ENCODE peak calls at places on chromosome 18, in eight cellular contexts. Y is mucosa of descending colon; S is left kidney; A is fibroblast of the conjunctiva; V is stimulated activated CD8-positive, alpha-beta memory T cell treated with anti-CD3 and anti-CD28 coated beads, Interleukin-12 subunit alpha, Interleukin-12 subunit beta, amount 100 ng/mL, for 1 hour; F is glutamatergic neuron; K is RKO; O is sciatic nerve. D is an unnamed sample.

GRCh38 chr18:42752921-42753320 is 362.6 kb downstream of the RIT2 start:
- DNase-seq in F (peak; percentile 53), V (no peak), K (no peak), Y (no peak), O (no peak), S (no peak), A (no peak), D (no peak)

GRCh38 chr18:23204589-23205235 is 69.4 kb downstream of the CABLES1 start:
- DNase-seq in V (no peak), Y (no peak), K (no peak), O (no peak), A (no peak), F (no peak), S (no peak), D (no peak)

GRCh38 chr18:56003009-56003408 is 415.0 kb upstream of the TCF4 start:
- DNase-seq in V (no peak), O (no peak), Y (no peak), F (no peak), K (no peak), S (no peak), A (no peak), D (no peak)

GRCh38 chr18:68694316-68694715 is 20.6 kb downstream of the TMX3 start:
- DNase-seq in V (no peak), S (no peak), K (no peak), Y (no peak), O (no peak), A (no peak), F (no peak), D (no peak)

GRCh38 chr18:45997689-45998088 is 30.6 kb upstream of the EPG5 start:
- DNase-seq in V (no peak), Y (no peak), S (peak; percentile 22), O (no peak), F (no peak), K (no peak), A (no peak), D (no peak)

GRCh38 chr18:48230459-48231113 is 178.6 kb downstream of the ZBTB7C start:
- DNase-seq in F (peak; percentile 86), K (peak; percentile 60), Y (peak; percentile 68), S (peak; percentile 81), O (no peak), V (no peak), A (peak; percentile 17), D (no peak)

GRCh38 chr18:32629292-32629691 is 143.5 kb downstream of the KLHL14 start:
- DNase-seq in V (no peak), K (no peak), Y (no peak), F (no peak), O (no peak), S (no peak), A (no peak), D (no peak)

GRCh38 chr18:11872479-11873136 is 21.4 kb downstream of the CHMP1B start:
- DNase-seq in V (no peak), S (peak; percentile 34), F (no peak), A (no peak), O (no peak), Y (no peak), K (peak; percentile 43), D (no peak)

GRCh38 chr18:43236921-43237320 is 40.4 kb downstream of the SYT4 start:
- DNase-seq in V (no peak), A (no peak), Y (no peak), S (no peak), O (no peak), K (no peak), F (no peak), D (no peak)

GRCh38 chr18:11747731-11748130 is 58.7 kb downstream of the GNAL start:
- DNase-seq in F (no peak), V (no peak), O (no peak), S (peak; percentile 57), Y (no peak), K (no peak), A (no peak), D (no peak)

GRCh38 chr18:812123-812672 is at the start of gene YES1:
- DNase-seq in O (peak; percentile 88), V (peak; percentile 70), K (peak; percentile 84), Y (peak; percentile 91), S (peak; percentile 95), A (peak; percentile 43), F (peak; percentile 85), D (peak; percentile 90)

GRCh38 chr18:75112486-75113096 is 96.3 kb downstream of the PTGR3 start:
- DNase-seq in A (no peak), F (no peak), V (no peak), S (no peak), O (no peak), Y (no peak), K (no peak), D (no peak)

GRCh38 chr18:38563396-38563980 is 997.9 kb upstream of the CELF4 start:
- DNase-seq in V (no peak), F (no peak), A (no peak), O (no peak), Y (no peak), K (peak; percentile 4), S (no peak), D (no peak)

D was measured in sigmoid colon.